ENCODE peak calls at places on chromosomes 3 and 15, in six cellular contexts. U is HepG2, Z is breast epithelium, O is Panc1, H is GM12891, K is stomach. Q is an unnamed sample.
A peak's percentile ranks its signal among the peaks of the same experiment; 100 is the strongest.

GRCh38 chr3:138786788-138787276 is 47.9 kb downstream of the PIK3CB start:
- DNase-seq in O (no peak), K (no peak), H (no peak), U (peak; percentile 75), Z (no peak), Q (no peak)

GRCh38 chr3:49509028-49509561 is 39.0 kb downstream of the DAG1 start:
- DNase-seq in U (peak; percentile 47), Z (no peak), O (no peak), K (no peak), H (no peak), Q (no peak)

GRCh38 chr15:74857082-74857655 is 14.2 kb upstream of the ULK3 start:
- DNase-seq in H (no peak), U (no peak), K (peak; percentile 55), O (no peak), Z (no peak), Q (no peak)

GRCh38 chr3:64686446-64686908 is 1.3 kb downstream of the ADAMTS9 start:
- DNase-seq in U (peak; percentile 18), H (no peak), O (no peak), Z (no peak), K (peak; percentile 32), Q (no peak)

GRCh38 chr3:99317196-99317595 is 321.2 kb upstream of the COL8A1 start:
- DNase-seq in Z (no peak), U (no peak), H (no peak), O (no peak), K (no peak), Q (no peak)

GRCh38 chr3:178059836-178060235 is 476.4 kb upstream of the KCNMB2 start:
- DNase-seq in H (no peak), K (no peak), O (no peak), U (no peak), Z (no peak), Q (no peak)

GRCh38 chr3:46238386-46238785 is 3.9 kb upstream of the CCR3 start:
- DNase-seq in U (no peak), H (no peak), O (no peak), K (no peak), Z (no peak), Q (no peak)

GRCh38 chr3:196268270-196269163 is 19.0 kb downstream of the PCYT1A start:
- DNase-seq in Z (no peak), H (no peak), U (no peak), K (no peak), O (no peak), Q (no peak)

GRCh38 chr3:106482436-106482835 is 613.6 kb upstream of the CBLB start:
- DNase-seq in O (no peak), U (no peak), K (no peak), H (no peak), Z (no peak), Q (no peak)

GRCh38 chr3:39141211-39141995 is 12.0 kb downstream of the CSRNP1 start:
- DNase-seq in Z (peak; percentile 93), U (no peak), K (peak; percentile 91), H (no peak), O (no peak), Q (peak; percentile 88)

GRCh38 chr3:179323197-179323901 is 518 bp downstream of the ZNF639 start:
- DNase-seq in U (peak; percentile 33), K (peak; percentile 65), Z (peak; percentile 45), H (peak; percentile 46), O (no peak), Q (peak; percentile 86)

GRCh38 chr3:48465531-48466378 is 19.2 kb downstream of the ATRIP start:
- DNase-seq in H (peak; percentile 94), O (peak; percentile 80), U (peak; percentile 96), Z (peak; percentile 99), K (peak; percentile 97), Q (peak; percentile 99)

GRCh38 chr15:100111103-100112060 is 230.4 kb downstream of the ADAMTS17 start:
- DNase-seq in O (no peak), U (peak; percentile 14), Z (no peak), K (peak; percentile 28), H (no peak), Q (peak; percentile 78)

GRCh38 chr15:49468440-49468839 is 45.4 kb downstream of the FGF7 start:
- DNase-seq in H (no peak), Z (no peak), U (peak; percentile 59), K (no peak), O (peak; percentile 17), Q (no peak)

GRCh38 chr3:158731938-158732855 is at the start of gene RARRES1:
- DNase-seq in U (no peak), Z (peak; percentile 62), H (peak; percentile 64), K (peak; percentile 70), O (no peak), Q (peak; percentile 77)

GRCh38 chr15:79849789-79850188 is 47.0 kb downstream of the MTHFS start:
- DNase-seq in U (peak; percentile 12), Z (no peak), K (peak; percentile 35), O (no peak), H (no peak), Q (no peak)

GRCh38 chr3:49017229-49017615 is 1.2 kb downstream of the DALRD3 start:
- DNase-seq in K (no peak), H (no peak), O (no peak), U (no peak), Z (no peak), Q (no peak)

GRCh38 chr3:12159227-12159601 is 502 bp upstream of the TIMP4 start:
- DNase-seq in Z (no peak), U (no peak), H (no peak), O (no peak), K (no peak), Q (no peak)

GRCh38 chr3:196315821-196316220 is 2.2 kb downstream of the DYNLT2B start:
- DNase-seq in Z (no peak), K (no peak), O (no peak), U (no peak), H (no peak), Q (no peak)

GRCh38 chr3:78867409-78868372 is 900.1 kb downstream of the ROBO1 start:
- DNase-seq in Z (no peak), O (no peak), K (no peak), H (no peak), U (no peak), Q (no peak)

GRCh38 chr15:47983533-47983932 is 137.3 kb upstream of the SLC24A5 start:
- DNase-seq in Z (no peak), H (no peak), K (no peak), O (no peak), U (no peak), Q (no peak)

GRCh38 chr3:178518660-178519396 is 17.4 kb upstream of the KCNMB2 start:
- DNase-seq in U (no peak), Z (no peak), H (no peak), K (no peak), O (no peak), Q (no peak)

GRCh38 chr15:25244731-25245585 is 193.9 kb downstream of the UBE3A start:
- DNase-seq in O (no peak), Z (peak; percentile 1), K (peak; percentile 19), H (no peak), U (no peak), Q (peak; percentile 69)

GRCh38 chr15:101000271-101000681 is 81.1 kb downstream of the LRRK1 start:
- DNase-seq in Z (no peak), U (no peak), H (no peak), O (no peak), K (no peak), Q (no peak)

GRCh38 chr3:148642616-148643015 is 55.1 kb upstream of the AGTR1 start:
- DNase-seq in U (no peak), K (no peak), Z (no peak), H (no peak), O (no peak), Q (no peak)
- TF ChIP-seq POLR2AphosphoS5 in U (no peak), K (peak; percentile 14), Z (no peak), H (no peak), O (no peak), Q (no peak)

GRCh38 chr3:126103121-126104027 is 19.4 kb upstream of the SLC41A3 start:
- DNase-seq in H (no peak), O (no peak), U (no peak), Z (peak; percentile 13), K (no peak), Q (no peak)

GRCh38 chr3:126102011-126102410 is 18.1 kb upstream of the SLC41A3 start:
- DNase-seq in K (no peak), H (no peak), Z (no peak), O (no peak), U (no peak), Q (no peak)

GRCh38 chr3:126101521-126101982 is 17.6 kb upstream of the SLC41A3 start:
- DNase-seq in K (no peak), Z (no peak), H (no peak), O (no peak), U (no peak), Q (no peak)

GRCh38 chr3:126104028-126104635 is 20.2 kb upstream of the SLC41A3 start:
- DNase-seq in U (no peak), O (no peak), K (no peak), H (no peak), Z (no peak), Q (no peak)

DNA sequence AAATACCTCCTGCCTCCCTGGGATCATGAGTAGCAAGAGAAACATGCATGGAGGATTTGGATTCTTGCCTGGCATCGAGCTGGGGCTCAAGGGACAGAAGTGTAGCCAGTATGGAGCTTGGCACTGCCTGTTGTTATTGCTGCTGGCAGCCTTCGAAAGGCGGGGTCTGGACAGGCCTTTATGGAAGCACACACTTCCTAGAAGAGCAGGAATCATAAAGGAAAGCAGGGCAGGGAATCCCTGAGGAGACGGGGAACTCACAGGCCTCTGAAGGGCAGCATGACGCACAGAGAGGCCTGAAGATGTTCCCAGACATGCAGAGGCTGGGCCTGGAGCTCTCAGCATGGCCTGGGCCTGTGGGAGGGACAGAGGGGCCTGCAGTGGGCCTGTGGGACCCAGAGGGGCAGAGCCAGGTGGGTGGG is 18.6 kb upstream of the SLC41A3 start:
- DNase-seq in K (no peak), H (no peak), Z (peak; percentile 25), O (no peak), U (no peak), Q (no peak)
- TF ChIP-seq POLR2AphosphoS5 in K (peak; percentile 37), H (no peak), Z (no peak), O (no peak), U (no peak), Q (no peak)

GRCh38 chr3:151835751-151836550 is 22.0 kb downstream of the AADAC start:
- DNase-seq in Z (no peak), O (no peak), U (no peak), H (no peak), K (no peak), Q (no peak)

GRCh38 chr3:151839313-151839631 is 25.4 kb downstream of the AADAC start:
- DNase-seq in U (no peak), K (no peak), O (no peak), H (no peak), Z (no peak), Q (no peak)

GRCh38 chr3:151838574-151839312 is 24.8 kb downstream of the AADAC start:
- DNase-seq in U (peak; percentile 77), Z (no peak), O (peak; percentile 33), K (peak; percentile 61), H (peak; percentile 21), Q (no peak)

GRCh38 chr3:151841801-151842200 is 27.9 kb downstream of the AADAC start:
- DNase-seq in Z (no peak), U (no peak), O (no peak), H (no peak), K (no peak), Q (no peak)

GRCh38 chr3:151837057-151837456 is 23.1 kb downstream of the AADAC start:
- DNase-seq in U (no peak), K (no peak), Z (peak; percentile 19), O (peak; percentile 27), H (no peak), Q (no peak)
- TF ChIP-seq POLR2AphosphoS5 in U (no peak), K (peak; percentile 13), Z (no peak), O (no peak), H (no peak), Q (no peak)

GRCh38 chr3:186287723-186288122 is 74.3 kb downstream of the DGKG start:
- DNase-seq in U (no peak), K (no peak), Z (no peak), O (no peak), H (no peak), Q (no peak)
- TF ChIP-seq POLR2AphosphoS5 in U (no peak), K (no peak), Z (no peak), O (no peak), H (no peak), Q (no peak)

Q was measured in suprapubic skin.